ENCODE peak calls at places on chromosomes 12 and 14, in six cellular contexts. One of them, this sample, is unnamed.

GRCh38 chr12:6178981-6179761 is 21.0 kb upstream of the CD9 start:
- DNase-seq in germinal center: no peak
- DNase-seq in hepatic stellate cell: peak; percentile 64
- DNase-seq in left ventricle myocardium inferior: no peak
- DNase-seq in mesothelial cell of epicardium: no peak
- DNase-seq in tibial artery: no peak
- DNase-seq in this sample: no peak

GRCh38 chr14:29999013-29999539 is 71.4 kb upstream of the PRKD1 start:
- DNase-seq in germinal center: no peak
- DNase-seq in hepatic stellate cell: no peak
- DNase-seq in left ventricle myocardium inferior: no peak
- DNase-seq in mesothelial cell of epicardium: no peak
- DNase-seq in tibial artery: no peak
- DNase-seq in this sample: no peak

GRCh38 chr12:97292588-97292987 is 170.0 kb upstream of the RMST start:
- DNase-seq in germinal center: peak; percentile 31
- DNase-seq in hepatic stellate cell: no peak
- DNase-seq in left ventricle myocardium inferior: no peak
- DNase-seq in mesothelial cell of epicardium: no peak
- DNase-seq in tibial artery: no peak
- DNase-seq in this sample: no peak

GRCh38 chr12:121089031-121089812 is 43.5 kb upstream of the P2RX7 start:
- DNase-seq in germinal center: no peak
- DNase-seq in hepatic stellate cell: no peak
- DNase-seq in left ventricle myocardium inferior: no peak
- DNase-seq in mesothelial cell of epicardium: no peak
- DNase-seq in tibial artery: no peak
- DNase-seq in this sample: peak; percentile 28

GRCh38 chr12:61781021-61781581 is 479.1 kb upstream of the USP15 start:
- DNase-seq in germinal center: no peak
- DNase-seq in hepatic stellate cell: no peak
- DNase-seq in left ventricle myocardium inferior: no peak
- DNase-seq in mesothelial cell of epicardium: no peak
- DNase-seq in tibial artery: no peak
- DNase-seq in this sample: no peak

GRCh38 chr12:19850341-19851065 is 411.2 kb downstream of the AEBP2 start:
- DNase-seq in germinal center: no peak
- DNase-seq in hepatic stellate cell: no peak
- DNase-seq in left ventricle myocardium inferior: no peak
- DNase-seq in mesothelial cell of epicardium: no peak
- DNase-seq in tibial artery: peak; percentile 74
- DNase-seq in this sample: no peak

GRCh38 chr12:570949-571794 is 92.1 kb downstream of the NINJ2 start:
- DNase-seq in germinal center: no peak
- DNase-seq in hepatic stellate cell: no peak
- DNase-seq in left ventricle myocardium inferior: peak; percentile 73
- DNase-seq in mesothelial cell of epicardium: no peak
- DNase-seq in tibial artery: peak; percentile 93
- DNase-seq in this sample: peak; percentile 79

GRCh38 chr14:65222434-65222833 is 120.1 kb upstream of the MAX start:
- DNase-seq in germinal center: peak; percentile 64
- DNase-seq in hepatic stellate cell: peak; percentile 51
- DNase-seq in left ventricle myocardium inferior: peak; percentile 28
- DNase-seq in mesothelial cell of epicardium: no peak
- DNase-seq in tibial artery: peak; percentile 61
- DNase-seq in this sample: peak; percentile 75

GRCh38 chr12:5907812-5908211 is 37.2 kb downstream of the ANO2 start:
- DNase-seq in germinal center: no peak
- DNase-seq in hepatic stellate cell: no peak
- DNase-seq in left ventricle myocardium inferior: no peak
- DNase-seq in mesothelial cell of epicardium: no peak
- DNase-seq in tibial artery: peak; percentile 29
- DNase-seq in this sample: no peak

GRCh38 chr14:104863131-104863862 is 1.8 kb upstream of the CEP170B start:
- DNase-seq in germinal center: no peak
- DNase-seq in hepatic stellate cell: no peak
- DNase-seq in left ventricle myocardium inferior: peak; percentile 12
- DNase-seq in mesothelial cell of epicardium: no peak
- DNase-seq in tibial artery: no peak
- DNase-seq in this sample: no peak

GRCh38 chr14:99360774-99361595 is 89.0 kb upstream of the BCL11B start:
- DNase-seq in germinal center: no peak
- DNase-seq in hepatic stellate cell: no peak
- DNase-seq in left ventricle myocardium inferior: no peak
- DNase-seq in mesothelial cell of epicardium: no peak
- DNase-seq in tibial artery: no peak
- DNase-seq in this sample: no peak

GRCh38 chr14:47539065-47539464 is 136.3 kb downstream of the MDGA2 start:
- DNase-seq in germinal center: no peak
- DNase-seq in hepatic stellate cell: peak; percentile 17
- DNase-seq in left ventricle myocardium inferior: no peak
- DNase-seq in mesothelial cell of epicardium: no peak
- DNase-seq in tibial artery: no peak
- DNase-seq in this sample: no peak

GRCh38 chr14:100531591-100532121 is 55.6 kb downstream of the BEGAIN start:
- DNase-seq in germinal center: no peak
- DNase-seq in hepatic stellate cell: no peak
- DNase-seq in left ventricle myocardium inferior: peak; percentile 12
- DNase-seq in mesothelial cell of epicardium: no peak
- DNase-seq in tibial artery: no peak
- DNase-seq in this sample: peak; percentile 2

GRCh38 chr14:74502236-74503019 is 8.9 kb downstream of the ISCA2 start:
- DNase-seq in germinal center: peak; percentile 31
- DNase-seq in hepatic stellate cell: no peak
- DNase-seq in left ventricle myocardium inferior: no peak
- DNase-seq in mesothelial cell of epicardium: no peak
- DNase-seq in tibial artery: no peak
- DNase-seq in this sample: no peak

GRCh38 chr12:101671839-101672238 is 25.6 kb upstream of the CHPT1 start:
- DNase-seq in germinal center: no peak
- DNase-seq in hepatic stellate cell: no peak
- DNase-seq in left ventricle myocardium inferior: no peak
- DNase-seq in mesothelial cell of epicardium: no peak
- DNase-seq in tibial artery: no peak
- DNase-seq in this sample: no peak

GRCh38 chr14:68657300-68658028 is 135.4 kb downstream of the ZFP36L1 start:
- DNase-seq in germinal center: no peak
- DNase-seq in hepatic stellate cell: no peak
- DNase-seq in left ventricle myocardium inferior: no peak
- DNase-seq in mesothelial cell of epicardium: no peak
- DNase-seq in tibial artery: peak; percentile 54
- DNase-seq in this sample: no peak

GRCh38 chr12:574475-575128 is 88.6 kb downstream of the NINJ2 start:
- DNase-seq in germinal center: no peak
- DNase-seq in hepatic stellate cell: no peak
- DNase-seq in left ventricle myocardium inferior: no peak
- DNase-seq in mesothelial cell of epicardium: no peak
- DNase-seq in tibial artery: peak; percentile 17
- DNase-seq in this sample: no peak

GRCh38 chr14:96734076-96734622 is 63.0 kb upstream of the VRK1 start:
- DNase-seq in germinal center: no peak
- DNase-seq in hepatic stellate cell: no peak
- DNase-seq in left ventricle myocardium inferior: no peak
- DNase-seq in mesothelial cell of epicardium: no peak
- DNase-seq in tibial artery: no peak
- DNase-seq in this sample: no peak

GRCh38 chr14:58747181-58747580 is 109.4 kb downstream of the DACT1 start:
- DNase-seq in germinal center: no peak
- DNase-seq in hepatic stellate cell: peak; percentile 49
- DNase-seq in left ventricle myocardium inferior: no peak
- DNase-seq in mesothelial cell of epicardium: no peak
- DNase-seq in tibial artery: peak; percentile 81
- DNase-seq in this sample: peak; percentile 32

This sample was measured in left colon.